ENCODE peak calls at places on chromosomes 13 and 19, in five cellular contexts. O, Z, F, B and T are unnamed samples.

GRCh38 chr13:77868717-77869116 is 49.9 kb downstream of the EDNRB start:
- DNase-seq in Z (no peak), B (no peak), O (no peak), F (no peak), T (no peak)

GRCh38 chr13:98496239-98496668 is 80.7 kb downstream of the STK24 start:
- DNase-seq in Z (no peak), O (no peak), F (no peak), B (peak; percentile 27), T (no peak)

GRCh38 chr13:49023441-49023840 is 47.7 kb downstream of the FNDC3A start:
- DNase-seq in F (no peak), B (no peak), Z (no peak), O (peak; percentile 24), T (no peak)

GRCh38 chr19:46950526-46951235 is 69.0 kb upstream of the NPAS1 start:
- DNase-seq in O (no peak), B (no peak), F (no peak), Z (no peak), T (no peak)

GRCh38 chr13:103876571-103876970 is 810.4 kb upstream of the SLC10A2 start:
- DNase-seq in F (no peak), O (no peak), Z (no peak), B (no peak), T (no peak)

GRCh38 chr19:12766051-12766521 is 9.3 kb downstream of the HOOK2 start:
- DNase-seq in Z (peak; percentile 72), O (peak; percentile 84), B (peak; percentile 76), F (no peak), T (peak; percentile 88)

GRCh38 chr13:58085819-58086218 is 454.3 kb downstream of the PCDH17 start:
- DNase-seq in B (no peak), O (no peak), Z (no peak), F (no peak), T (no peak)

GRCh38 chr13:26280295-26280694 is 26.4 kb downstream of the CDK8 start:
- DNase-seq in Z (no peak), O (no peak), F (no peak), B (no peak), T (no peak)

GRCh38 chr19:38079926-38080380 is 144.1 kb downstream of the DPF1 start:
- DNase-seq in Z (no peak), F (peak; percentile 77), B (peak; percentile 68), O (peak; percentile 78), T (peak; percentile 12)

GRCh38 chr19:39516270-39516669 is 1.3 kb downstream of the SELENOV start:
- DNase-seq in B (no peak), O (no peak), F (no peak), Z (no peak), T (peak; percentile 37)

GRCh38 chr13:41061914-41062837 is 867 bp downstream of the WBP4 start:
- DNase-seq in F (no peak), B (no peak), Z (no peak), O (no peak), T (peak; percentile 76)

GRCh38 chr19:45097450-45097775 is 4.4 kb downstream of the PPP1R37 start:
- DNase-seq in F (no peak), O (no peak), Z (no peak), B (no peak), T (no peak)

GRCh38 chr13:23723463-23723862 is 153.3 kb downstream of the TNFRSF19 start:
- DNase-seq in F (no peak), O (no peak), B (no peak), Z (no peak), T (no peak)

GRCh38 chr13:61918841-61919240 is 503.2 kb upstream of the PCDH20 start:
- DNase-seq in O (no peak), F (no peak), Z (no peak), B (no peak), T (no peak)

GRCh38 chr19:54029930-54030490 is 33.7 kb downstream of the VSTM1 start:
- DNase-seq in B (peak; percentile 72), F (no peak), O (peak; percentile 88), Z (peak; percentile 76), T (peak; percentile 95)

GRCh38 chr19:11089254-11090013 is at the start of gene LDLR:
- DNase-seq in B (peak; percentile 95), Z (peak; percentile 98), O (peak; percentile 94), F (peak; percentile 72), T (peak; percentile 97)

DNA sequence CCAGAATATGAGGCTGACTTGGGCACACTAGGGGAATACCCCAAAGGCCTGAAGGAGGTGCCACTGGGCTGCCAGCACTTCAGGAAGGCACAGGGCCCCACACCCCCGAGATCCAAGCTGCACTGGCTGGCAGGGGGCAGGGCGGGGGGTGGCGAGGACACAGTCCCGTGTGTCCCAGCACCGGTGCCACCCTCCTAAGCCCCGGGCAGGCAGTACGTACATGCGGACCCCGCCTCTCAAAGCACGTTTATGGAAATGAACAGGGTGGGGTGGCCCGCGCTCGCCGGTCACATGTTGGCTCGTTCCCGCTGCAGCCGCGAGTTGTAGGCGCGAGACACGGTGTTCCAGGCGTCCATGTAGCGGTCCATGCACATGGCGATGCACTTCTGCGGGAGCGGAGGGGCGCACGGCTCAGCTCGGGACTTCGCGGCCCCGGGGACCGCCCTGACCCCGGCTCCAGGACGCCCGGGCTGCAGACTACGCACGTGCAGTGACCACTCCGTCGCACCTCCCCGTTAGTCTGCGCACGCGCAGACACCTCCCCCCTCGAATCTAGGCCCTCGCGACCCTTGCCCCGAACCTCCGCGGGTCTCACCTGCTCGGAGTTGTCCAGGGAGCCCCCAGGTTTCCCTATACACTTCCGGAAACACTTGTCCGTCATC is 594 bp downstream of the TIMM13 start:
- DNase-seq in O (peak; percentile 59), F (no peak), B (peak; percentile 64), Z (peak; percentile 82), T (peak; percentile 58)
- TF ChIP-seq JUNB in O (no peak), F (no peak), B (no peak), Z (no peak), T (no peak)

DNA sequence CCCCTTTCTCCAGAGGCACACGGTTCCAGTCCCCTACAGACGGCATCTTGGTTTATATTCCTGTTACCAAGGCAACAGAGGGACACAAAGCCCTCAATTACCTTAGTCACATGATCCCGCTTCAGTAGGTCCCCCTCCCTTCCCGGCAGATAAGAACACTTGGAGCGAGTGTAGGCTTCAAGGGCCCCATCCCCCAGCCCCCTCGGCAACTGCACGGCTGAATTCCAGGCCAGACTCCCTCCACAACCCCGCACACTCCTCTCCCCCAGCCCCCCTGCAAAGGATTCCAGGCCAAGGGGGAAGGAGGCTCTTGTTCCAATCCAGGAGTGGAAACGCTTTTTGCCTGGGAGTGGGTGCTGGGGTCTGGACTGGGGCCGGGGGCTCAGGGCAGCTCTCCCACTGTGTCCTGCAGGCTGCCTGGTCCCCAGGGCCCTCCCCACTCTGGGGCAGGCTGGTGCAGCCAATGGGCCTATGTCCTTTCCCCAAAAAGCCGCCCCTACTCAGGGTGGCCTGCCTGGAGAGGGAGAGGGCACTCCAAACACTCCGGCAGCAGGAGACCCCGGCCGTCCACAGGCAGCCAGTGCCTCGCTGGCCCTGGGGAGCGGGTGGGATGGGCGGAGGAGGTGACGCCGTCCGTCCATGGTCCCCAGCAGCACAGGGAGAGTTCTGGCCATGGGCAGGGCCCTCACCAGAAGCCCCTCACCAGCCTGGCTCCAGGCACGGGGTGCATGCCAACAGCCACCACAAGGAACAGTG is 62.6 kb downstream of the MLLT1 start:
- DNase-seq in Z (peak; percentile 79), B (no peak), F (no peak), O (no peak), T (peak; percentile 89)
- TF ChIP-seq JUNB in Z (no peak), B (no peak), F (no peak), O (no peak), T (no peak)

DNA sequence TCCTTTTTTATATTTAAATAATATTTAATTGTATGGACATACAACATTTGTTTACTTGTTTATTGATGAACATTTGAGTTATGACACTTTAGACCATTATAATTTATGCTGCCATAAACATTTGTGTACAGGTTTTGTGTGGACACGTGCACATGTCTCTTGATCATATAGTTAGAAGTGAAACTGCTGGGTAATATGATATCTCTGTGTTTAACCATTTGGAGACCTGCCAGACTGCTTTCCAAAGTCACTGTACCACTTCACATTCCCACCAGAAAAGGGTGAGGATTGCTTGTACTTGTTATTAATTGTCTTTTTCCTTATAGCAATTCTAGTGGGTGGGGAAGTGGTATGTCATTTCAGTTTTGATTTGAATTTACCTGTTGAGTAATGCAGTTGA is 145.6 kb upstream of the KLHL1 start:
- DNase-seq in Z (no peak), O (no peak), F (no peak), B (peak; percentile 9), T (no peak)
- TF ChIP-seq JUNB in Z (no peak), O (no peak), F (no peak), B (no peak), T (no peak)

GRCh38 chr13:21799671-21800070 is 128.8 kb downstream of the FGF9 start:
- DNase-seq in B (no peak), Z (no peak), F (no peak), O (no peak), T (no peak)

GRCh38 chr13:21805733-21806132 is 134.9 kb downstream of the FGF9 start:
- DNase-seq in B (no peak), O (no peak), F (no peak), Z (no peak), T (no peak)

GRCh38 chr13:21798181-21798580 is 127.3 kb downstream of the FGF9 start:
- DNase-seq in Z (no peak), B (no peak), O (no peak), F (no peak), T (no peak)

DNA sequence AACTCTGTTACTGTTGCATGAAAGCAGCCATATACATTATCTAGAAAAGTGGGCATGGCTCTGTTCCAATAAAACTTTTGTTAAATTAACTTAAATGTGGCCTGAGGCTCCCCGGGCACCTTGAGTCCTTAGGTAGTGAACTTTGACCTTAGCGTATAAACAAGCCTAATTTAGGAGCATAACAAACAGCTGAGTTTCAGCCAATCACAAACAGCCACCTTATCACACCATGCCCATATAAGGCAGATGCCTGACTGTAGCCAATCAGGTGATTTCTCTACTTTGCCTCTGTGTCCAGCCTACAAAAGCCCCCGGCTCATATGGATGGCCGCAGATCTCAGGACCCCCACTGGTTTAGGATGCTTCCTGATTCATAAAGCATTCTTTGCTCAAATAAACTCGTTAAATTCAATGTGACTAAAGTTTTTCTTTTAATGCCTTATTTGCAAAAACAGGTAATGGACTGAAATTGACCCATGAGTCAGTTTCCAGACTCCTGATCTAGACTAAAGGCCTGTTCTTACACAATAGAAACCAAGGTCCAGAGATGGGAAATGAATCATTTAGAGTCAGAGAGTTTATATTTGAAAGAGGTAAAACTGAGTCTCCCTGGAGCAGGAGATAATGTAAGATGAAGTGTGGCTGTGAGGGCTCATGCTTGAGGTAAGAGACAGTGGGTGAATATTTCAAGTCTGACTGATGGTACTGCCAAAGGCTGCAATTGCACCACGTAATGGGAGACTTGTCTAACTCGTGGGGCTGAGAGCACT is 130.2 kb downstream of the FGF9 start:
- DNase-seq in Z (no peak), F (no peak), O (no peak), B (peak; percentile 16), T (peak; percentile 2)
- TF ChIP-seq JUNB in Z (no peak), F (no peak), O (no peak), B (no peak), T (no peak)

GRCh38 chr13:79631260-79631659 is 150.3 kb downstream of the NDFIP2 start:
- DNase-seq in F (no peak), O (peak; percentile 73), B (no peak), Z (no peak), T (peak; percentile 12)
- TF ChIP-seq JUNB in F (no peak), O (peak; percentile 20), B (no peak), Z (no peak), T (no peak)